ENCODE peak calls at places on chromosomes 16 and 17, in six cellular contexts. Z is stomach; S is CD8-positive, alpha-beta T cell; U is fibroblast of mammary gland; F is left ventricle myocardium inferior; A is HL-60. O is an unnamed sample.

GRCh38 chr16:76265434-76266045 is 11.7 kb upstream of the CNTNAP4 start:
- DNase-seq in Z (no peak), S (no peak), U (peak; percentile 60), F (no peak), A (peak; percentile 8), O (no peak)

GRCh38 chr17:177762-178161 is 3.7 kb downstream of the DOC2B start:
- DNase-seq in Z (no peak), S (no peak), U (no peak), F (no peak), A (no peak), O (no peak)

GRCh38 chr17:17141860-17142552 is 64.1 kb downstream of the PLD6 start:
- DNase-seq in Z (no peak), S (peak; percentile 55), U (peak; percentile 65), F (peak; percentile 38), A (no peak), O (no peak)

GRCh38 chr16:31002810-31003209 is 7.6 kb downstream of the STX1B start:
- DNase-seq in Z (no peak), S (no peak), U (no peak), F (no peak), A (no peak), O (no peak)

GRCh38 chr17:40355804-40356758 is 8.5 kb downstream of the GJD3 start:
- DNase-seq in Z (no peak), S (no peak), U (no peak), F (peak; percentile 68), A (no peak), O (no peak)

GRCh38 chr16:85270365-85270764 is 158.1 kb upstream of the CIBAR2 start:
- DNase-seq in Z (no peak), S (no peak), U (no peak), F (no peak), A (no peak), O (no peak)

GRCh38 chr16:12289175-12290063 is 312.9 kb downstream of the SNX29 start:
- DNase-seq in Z (peak; percentile 34), S (no peak), U (no peak), F (no peak), A (no peak), O (no peak)

GRCh38 chr17:45143767-45144198 is 4.5 kb upstream of the HEXIM1 start:
- DNase-seq in Z (peak; percentile 65), S (no peak), U (peak; percentile 92), F (peak; percentile 92), A (no peak), O (no peak)

GRCh38 chr17:7294614-7295153 is at the start of gene YBX2:
- DNase-seq in Z (peak; percentile 85), S (peak; percentile 77), U (no peak), F (peak; percentile 64), A (no peak), O (no peak)

GRCh38 chr17:43401293-43401692 is 2.5 kb downstream of the ARL4D start:
- DNase-seq in Z (peak; percentile 51), S (no peak), U (peak; percentile 90), F (no peak), A (no peak), O (no peak)

GRCh38 chr17:63698886-63699637 is 863 bp downstream of the LIMD2 start:
- DNase-seq in Z (peak; percentile 64), S (peak; percentile 88), U (no peak), F (peak; percentile 58), A (peak; percentile 68), O (no peak)

GRCh38 chr16:25633549-25633948 is 58.2 kb upstream of the HS3ST4 start:
- DNase-seq in Z (no peak), S (no peak), U (peak; percentile 21), F (no peak), A (no peak), O (no peak)

GRCh38 chr16:56919099-56919800 is 12.7 kb upstream of the HERPUD1 start:
- DNase-seq in Z (no peak), S (no peak), U (no peak), F (no peak), A (no peak), O (no peak)

GRCh38 chr17:79802736-79803420 is 6.0 kb upstream of the CBX8 start:
- DNase-seq in Z (no peak), S (no peak), U (no peak), F (no peak), A (no peak), O (no peak)

GRCh38 chr17:57859601-57860413 is 10.0 kb upstream of the MRPS23 start:
- DNase-seq in Z (no peak), S (no peak), U (no peak), F (no peak), A (no peak), O (no peak)

GRCh38 chr17:7466644-7467341 is 12.6 kb downstream of the ZBTB4 start:
- DNase-seq in Z (peak; percentile 60), S (no peak), U (peak; percentile 92), F (peak; percentile 82), A (no peak), O (no peak)

GRCh38 chr16:74774223-74775139 is at the start of gene FA2H:
- DNase-seq in Z (peak; percentile 96), S (peak; percentile 59), U (no peak), F (peak; percentile 49), A (peak; percentile 43), O (no peak)

GRCh38 chr16:27291722-27292240 is 22.0 kb upstream of the IL4R start:
- DNase-seq in Z (no peak), S (no peak), U (no peak), F (no peak), A (no peak), O (no peak)

GRCh38 chr17:63930951-63931575 is 1.1 kb downstream of the CD79B start:
- DNase-seq in Z (peak; percentile 56), S (peak; percentile 60), U (no peak), F (peak; percentile 77), A (peak; percentile 51), O (no peak)

GRCh38 chr17:63086483-63087185 is 120.6 kb downstream of the TANC2 start:
- DNase-seq in Z (no peak), S (no peak), U (no peak), F (no peak), A (no peak), O (no peak)

GRCh38 chr17:74485012-74485743 is 18.7 kb downstream of the CD300A start:
- DNase-seq in Z (peak; percentile 8), S (no peak), U (no peak), F (no peak), A (no peak), O (no peak)

GRCh38 chr17:29291163-29291752 is 2.7 kb downstream of the NUFIP2 start:
- DNase-seq in Z (no peak), S (peak; percentile 24), U (peak; percentile 82), F (no peak), A (no peak), O (peak; percentile 17)

GRCh38 chr17:7587420-7587786 is 2.5 kb downstream of the SOX15 start:
- DNase-seq in Z (no peak), S (no peak), U (peak; percentile 95), F (no peak), A (no peak), O (peak; percentile 86)

GRCh38 chr17:4440690-4441686 is 7.2 kb downstream of the SPNS3 start:
- DNase-seq in Z (peak; percentile 51), S (no peak), U (no peak), F (no peak), A (no peak), O (no peak)

GRCh38 chr17:49992191-49992932 is 2.7 kb downstream of the DLX3 start:
- DNase-seq in Z (no peak), S (no peak), U (no peak), F (no peak), A (no peak), O (no peak)

GRCh38 chr16:86680661-86681439 is 102.5 kb downstream of the FOXL1 start:
- DNase-seq in Z (no peak), S (no peak), U (no peak), F (no peak), A (no peak), O (no peak)

GRCh38 chr17:39702901-39703893 is 3.3 kb downstream of the ERBB2 start:
- DNase-seq in Z (no peak), S (no peak), U (no peak), F (no peak), A (no peak), O (no peak)

GRCh38 chr17:72525225-72525988 is 404.6 kb downstream of the SOX9 start:
- DNase-seq in Z (no peak), S (no peak), U (no peak), F (no peak), A (no peak), O (no peak)

DNA sequence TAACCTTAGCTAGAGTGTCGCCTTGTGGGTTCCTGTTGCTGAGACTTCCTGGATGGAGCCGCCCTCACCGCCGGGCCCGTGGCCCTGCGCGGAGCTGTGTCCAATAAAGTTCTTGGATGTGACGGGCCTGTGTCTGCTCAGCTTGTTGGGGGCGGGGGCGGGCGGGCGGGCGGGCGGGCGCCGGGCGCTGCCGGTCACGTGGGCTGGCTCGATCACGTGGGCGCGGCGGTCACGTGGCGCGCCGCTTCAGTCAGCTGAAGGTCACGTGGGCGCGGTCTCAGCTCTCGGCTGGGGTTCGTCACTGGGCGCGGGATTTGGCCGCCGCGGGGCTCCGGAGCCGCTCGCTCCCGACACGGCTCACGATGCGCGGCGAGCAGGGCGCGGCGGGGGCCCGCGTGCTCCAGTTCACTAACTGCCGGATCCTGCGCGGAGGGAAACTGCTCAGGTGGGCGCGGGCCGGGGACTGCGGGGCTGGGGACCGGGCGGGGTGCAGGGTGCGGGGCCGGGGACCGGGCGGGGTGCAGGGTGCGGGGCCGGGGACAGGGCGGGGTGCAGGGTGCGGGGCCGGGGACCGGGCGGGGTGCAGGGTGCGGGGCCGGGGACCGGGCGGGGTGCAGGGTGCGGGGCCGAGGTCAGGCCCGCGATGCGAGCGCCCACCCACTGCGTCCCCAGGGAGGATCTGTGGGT is at the start of gene AMDHD2:
- DNase-seq in Z (peak; percentile 91), S (peak; percentile 89), U (peak; percentile 91), F (peak; percentile 94), A (peak; percentile 89), O (no peak)
- TF ChIP-seq CTCF in Z (no peak), S (no peak), U (no peak), F (no peak), A (no peak), O (no peak)

GRCh38 chr17:75634754-75635609 is 1.7 kb downstream of the SMIM5 start:
- DNase-seq in Z (no peak), S (no peak), U (no peak), F (no peak), A (no peak), O (no peak)
- H3K4me3 ChIP-seq in Z (peak overlapping the region; percentile 44), S (no peak overlapping the region), U (no peak overlapping the region), F (peak overlapping the region; percentile 64), A (no peak overlapping the region), O (no peak overlapping the region)

GRCh38 chr16:13552062-13552959 is 367.6 kb upstream of the ERCC4 start:
- DNase-seq in Z (no peak), S (no peak), U (no peak), F (no peak), A (no peak), O (no peak)
- TF ChIP-seq CTCF in Z (no peak), S (no peak), U (no peak), F (no peak), A (no peak), O (no peak)

DNA sequence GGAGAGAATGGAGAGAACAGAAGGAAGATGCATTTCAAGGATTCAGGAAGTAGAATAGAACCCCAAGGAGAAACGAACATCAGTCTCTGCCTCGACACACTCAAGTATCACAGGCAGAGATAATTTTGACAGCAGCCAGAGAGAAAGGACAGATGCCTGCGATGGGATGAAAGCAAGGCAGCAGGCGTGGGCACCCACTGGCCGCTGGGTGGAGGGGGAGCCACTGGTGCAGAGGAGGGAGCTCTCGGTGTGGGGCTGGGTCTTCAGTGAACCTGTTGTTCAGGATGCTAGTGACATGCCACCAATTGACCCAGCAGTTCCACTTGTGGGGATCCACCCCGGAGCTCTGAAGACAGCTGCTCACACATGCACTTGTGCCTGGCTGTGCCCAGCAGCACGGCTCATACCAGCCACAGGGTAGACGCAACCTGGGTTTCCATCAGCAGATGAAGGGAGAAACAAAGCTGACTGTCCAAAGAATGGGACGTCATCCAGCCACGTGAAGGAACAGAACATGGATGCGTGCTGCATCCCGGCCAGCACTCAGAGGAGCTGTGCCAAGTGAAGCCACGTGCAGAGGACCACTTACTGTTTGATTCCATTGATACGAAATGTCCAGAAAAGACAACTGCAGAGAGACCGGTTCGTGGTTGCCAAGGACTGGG is 127.0 kb downstream of the BANP start:
- DNase-seq in Z (no peak), S (no peak), U (no peak), F (no peak), A (no peak), O (no peak)
- H3K4me3 ChIP-seq in Z (no peak overlapping the region), S (no peak overlapping the region), U (no peak overlapping the region), F (no peak overlapping the region), A (no peak overlapping the region), O (no peak overlapping the region)